ENCODE peak calls at places on chromosomes 1 and 21, in ten cellular contexts. One of them, this sample, is unnamed.

GRCh38 chr1:35574655-35575400 is 1.7 kb downstream of the TFAP2E start:
- DNase-seq in fibroblast of the aortic adventitia: no peak
- DNase-seq in cardiac muscle cell: no peak
- DNase-seq in activated CD4-positive, CD25-positive, alpha-beta regulatory T cell treated with anti-CD3 and anti-CD28 coated beads, Interleukin-2, amount 50 U/mL, for 16 hours: no peak
- DNase-seq in fibroblast of mammary gland: no peak
- DNase-seq in NCI-H2029 treated with DMSO at 0.1 percent for 48 hours: no peak
- DNase-seq in HFF-Myc: no peak
- DNase-seq in lower leg skin: peak; percentile 83
- DNase-seq in mammary epithelial cell: no peak
- DNase-seq in IMR-90: no peak
- DNase-seq in this sample: peak; percentile 92

GRCh38 chr1:247482747-247483146 is 24.8 kb upstream of the OR2B11 start:
- DNase-seq in lower leg skin: no peak
- DNase-seq in IMR-90: no peak
- DNase-seq in fibroblast of mammary gland: no peak
- DNase-seq in NCI-H2029 treated with DMSO at 0.1 percent for 48 hours: no peak
- DNase-seq in fibroblast of the aortic adventitia: no peak
- DNase-seq in activated CD4-positive, CD25-positive, alpha-beta regulatory T cell treated with anti-CD3 and anti-CD28 coated beads, Interleukin-2, amount 50 U/mL, for 16 hours: no peak
- DNase-seq in HFF-Myc: no peak
- DNase-seq in mammary epithelial cell: peak; percentile 66
- DNase-seq in cardiac muscle cell: no peak
- DNase-seq in this sample: no peak

GRCh38 chr1:176193023-176193422 is 14.1 kb downstream of the COP1 start:
- DNase-seq in IMR-90: no peak
- DNase-seq in lower leg skin: no peak
- DNase-seq in fibroblast of the aortic adventitia: no peak
- DNase-seq in cardiac muscle cell: no peak
- DNase-seq in activated CD4-positive, CD25-positive, alpha-beta regulatory T cell treated with anti-CD3 and anti-CD28 coated beads, Interleukin-2, amount 50 U/mL, for 16 hours: no peak
- DNase-seq in HFF-Myc: no peak
- DNase-seq in fibroblast of mammary gland: peak; percentile 17
- DNase-seq in mammary epithelial cell: no peak
- DNase-seq in NCI-H2029 treated with DMSO at 0.1 percent for 48 hours: no peak
- DNase-seq in this sample: no peak

GRCh38 chr1:4002061-4002521 is 102.0 kb upstream of the C1orf174 start:
- DNase-seq in fibroblast of the aortic adventitia: no peak
- DNase-seq in cardiac muscle cell: no peak
- DNase-seq in lower leg skin: no peak
- DNase-seq in HFF-Myc: no peak
- DNase-seq in IMR-90: no peak
- DNase-seq in fibroblast of mammary gland: no peak
- DNase-seq in NCI-H2029 treated with DMSO at 0.1 percent for 48 hours: no peak
- DNase-seq in activated CD4-positive, CD25-positive, alpha-beta regulatory T cell treated with anti-CD3 and anti-CD28 coated beads, Interleukin-2, amount 50 U/mL, for 16 hours: no peak
- DNase-seq in mammary epithelial cell: no peak
- DNase-seq in this sample: no peak

GRCh38 chr1:215201301-215201700 is 118.8 kb downstream of the KCNK2 start:
- DNase-seq in HFF-Myc: no peak
- DNase-seq in lower leg skin: no peak
- DNase-seq in activated CD4-positive, CD25-positive, alpha-beta regulatory T cell treated with anti-CD3 and anti-CD28 coated beads, Interleukin-2, amount 50 U/mL, for 16 hours: no peak
- DNase-seq in cardiac muscle cell: no peak
- DNase-seq in mammary epithelial cell: no peak
- DNase-seq in IMR-90: no peak
- DNase-seq in NCI-H2029 treated with DMSO at 0.1 percent for 48 hours: no peak
- DNase-seq in fibroblast of mammary gland: peak; percentile 59
- DNase-seq in fibroblast of the aortic adventitia: peak; percentile 16
- DNase-seq in this sample: no peak

GRCh38 chr21:34836103-34836932 is 167.5 kb downstream of the CLIC6 start:
- DNase-seq in HFF-Myc: peak; percentile 96
- DNase-seq in cardiac muscle cell: peak; percentile 99
- DNase-seq in fibroblast of mammary gland: peak; percentile 100
- DNase-seq in IMR-90: peak; percentile 100
- DNase-seq in fibroblast of the aortic adventitia: peak; percentile 99
- DNase-seq in activated CD4-positive, CD25-positive, alpha-beta regulatory T cell treated with anti-CD3 and anti-CD28 coated beads, Interleukin-2, amount 50 U/mL, for 16 hours: no peak
- DNase-seq in mammary epithelial cell: peak; percentile 94
- DNase-seq in lower leg skin: peak; percentile 94
- DNase-seq in NCI-H2029 treated with DMSO at 0.1 percent for 48 hours: peak; percentile 9
- DNase-seq in this sample: peak; percentile 85

GRCh38 chr1:58395355-58395754 is 151.2 kb downstream of the OMA1 start:
- DNase-seq in HFF-Myc: peak; percentile 95
- DNase-seq in fibroblast of mammary gland: peak; percentile 90
- DNase-seq in IMR-90: peak; percentile 91
- DNase-seq in fibroblast of the aortic adventitia: peak; percentile 90
- DNase-seq in cardiac muscle cell: peak; percentile 93
- DNase-seq in activated CD4-positive, CD25-positive, alpha-beta regulatory T cell treated with anti-CD3 and anti-CD28 coated beads, Interleukin-2, amount 50 U/mL, for 16 hours: no peak
- DNase-seq in mammary epithelial cell: peak; percentile 72
- DNase-seq in NCI-H2029 treated with DMSO at 0.1 percent for 48 hours: no peak
- DNase-seq in lower leg skin: no peak
- DNase-seq in this sample: peak; percentile 86

GRCh38 chr1:94668528-94668927 is 127.0 kb upstream of the F3 start:
- DNase-seq in HFF-Myc: no peak
- DNase-seq in mammary epithelial cell: no peak
- DNase-seq in fibroblast of mammary gland: no peak
- DNase-seq in lower leg skin: no peak
- DNase-seq in cardiac muscle cell: no peak
- DNase-seq in IMR-90: no peak
- DNase-seq in activated CD4-positive, CD25-positive, alpha-beta regulatory T cell treated with anti-CD3 and anti-CD28 coated beads, Interleukin-2, amount 50 U/mL, for 16 hours: no peak
- DNase-seq in fibroblast of the aortic adventitia: no peak
- DNase-seq in NCI-H2029 treated with DMSO at 0.1 percent for 48 hours: no peak
- DNase-seq in this sample: no peak

GRCh38 chr1:229454056-229454455 is 20.2 kb upstream of the ACTA1 start:
- DNase-seq in fibroblast of mammary gland: no peak
- DNase-seq in HFF-Myc: no peak
- DNase-seq in cardiac muscle cell: no peak
- DNase-seq in fibroblast of the aortic adventitia: no peak
- DNase-seq in activated CD4-positive, CD25-positive, alpha-beta regulatory T cell treated with anti-CD3 and anti-CD28 coated beads, Interleukin-2, amount 50 U/mL, for 16 hours: no peak
- DNase-seq in mammary epithelial cell: no peak
- DNase-seq in IMR-90: no peak
- DNase-seq in NCI-H2029 treated with DMSO at 0.1 percent for 48 hours: no peak
- DNase-seq in lower leg skin: no peak
- DNase-seq in this sample: peak; percentile 81

GRCh38 chr21:38956791-38957571 is 151.3 kb downstream of the ETS2 start:
- DNase-seq in IMR-90: peak; percentile 40
- DNase-seq in fibroblast of mammary gland: no peak
- DNase-seq in NCI-H2029 treated with DMSO at 0.1 percent for 48 hours: peak; percentile 98
- DNase-seq in lower leg skin: no peak
- DNase-seq in mammary epithelial cell: no peak
- DNase-seq in fibroblast of the aortic adventitia: no peak
- DNase-seq in activated CD4-positive, CD25-positive, alpha-beta regulatory T cell treated with anti-CD3 and anti-CD28 coated beads, Interleukin-2, amount 50 U/mL, for 16 hours: no peak
- DNase-seq in HFF-Myc: no peak
- DNase-seq in cardiac muscle cell: no peak
- DNase-seq in this sample: no peak

GRCh38 chr1:41277371-41277994 is 35.4 kb upstream of the SCMH1 start:
- DNase-seq in cardiac muscle cell: no peak
- DNase-seq in lower leg skin: no peak
- DNase-seq in IMR-90: no peak
- DNase-seq in fibroblast of the aortic adventitia: no peak
- DNase-seq in activated CD4-positive, CD25-positive, alpha-beta regulatory T cell treated with anti-CD3 and anti-CD28 coated beads, Interleukin-2, amount 50 U/mL, for 16 hours: no peak
- DNase-seq in NCI-H2029 treated with DMSO at 0.1 percent for 48 hours: no peak
- DNase-seq in HFF-Myc: no peak
- DNase-seq in fibroblast of mammary gland: no peak
- DNase-seq in mammary epithelial cell: no peak
- DNase-seq in this sample: peak; percentile 48

GRCh38 chr1:245091818-245092637 is 62.8 kb upstream of the KIF26B start:
- DNase-seq in mammary epithelial cell: peak; percentile 92
- DNase-seq in lower leg skin: peak; percentile 85
- DNase-seq in HFF-Myc: peak; percentile 92
- DNase-seq in NCI-H2029 treated with DMSO at 0.1 percent for 48 hours: peak; percentile 22
- DNase-seq in fibroblast of the aortic adventitia: peak; percentile 94
- DNase-seq in activated CD4-positive, CD25-positive, alpha-beta regulatory T cell treated with anti-CD3 and anti-CD28 coated beads, Interleukin-2, amount 50 U/mL, for 16 hours: no peak
- DNase-seq in IMR-90: peak; percentile 99
- DNase-seq in fibroblast of mammary gland: peak; percentile 98
- DNase-seq in cardiac muscle cell: peak; percentile 94
- DNase-seq in this sample: peak; percentile 97

GRCh38 chr1:114428083-114428754 is 82.8 kb downstream of the TRIM33 start:
- DNase-seq in mammary epithelial cell: no peak
- DNase-seq in cardiac muscle cell: peak; percentile 44
- DNase-seq in HFF-Myc: no peak
- DNase-seq in NCI-H2029 treated with DMSO at 0.1 percent for 48 hours: no peak
- DNase-seq in fibroblast of mammary gland: peak; percentile 31
- DNase-seq in IMR-90: peak; percentile 37
- DNase-seq in lower leg skin: no peak
- DNase-seq in fibroblast of the aortic adventitia: peak; percentile 57
- DNase-seq in activated CD4-positive, CD25-positive, alpha-beta regulatory T cell treated with anti-CD3 and anti-CD28 coated beads, Interleukin-2, amount 50 U/mL, for 16 hours: no peak
- DNase-seq in this sample: no peak

GRCh38 chr21:35340273-35340672 is 291.2 kb upstream of the RUNX1 start:
- DNase-seq in activated CD4-positive, CD25-positive, alpha-beta regulatory T cell treated with anti-CD3 and anti-CD28 coated beads, Interleukin-2, amount 50 U/mL, for 16 hours: no peak
- DNase-seq in fibroblast of the aortic adventitia: no peak
- DNase-seq in cardiac muscle cell: no peak
- DNase-seq in NCI-H2029 treated with DMSO at 0.1 percent for 48 hours: no peak
- DNase-seq in HFF-Myc: no peak
- DNase-seq in fibroblast of mammary gland: no peak
- DNase-seq in lower leg skin: no peak
- DNase-seq in IMR-90: no peak
- DNase-seq in mammary epithelial cell: no peak
- DNase-seq in this sample: no peak

GRCh38 chr1:76921590-76921989 is 54.3 kb downstream of the ST6GALNAC5 start:
- DNase-seq in fibroblast of the aortic adventitia: no peak
- DNase-seq in lower leg skin: no peak
- DNase-seq in fibroblast of mammary gland: no peak
- DNase-seq in cardiac muscle cell: no peak
- DNase-seq in activated CD4-positive, CD25-positive, alpha-beta regulatory T cell treated with anti-CD3 and anti-CD28 coated beads, Interleukin-2, amount 50 U/mL, for 16 hours: no peak
- DNase-seq in IMR-90: no peak
- DNase-seq in NCI-H2029 treated with DMSO at 0.1 percent for 48 hours: no peak
- DNase-seq in mammary epithelial cell: no peak
- DNase-seq in HFF-Myc: no peak
- DNase-seq in this sample: no peak

GRCh38 chr1:223759273-223759672 is 46.9 kb downstream of the CAPN2 start:
- DNase-seq in fibroblast of the aortic adventitia: no peak
- DNase-seq in cardiac muscle cell: no peak
- DNase-seq in fibroblast of mammary gland: no peak
- DNase-seq in IMR-90: no peak
- DNase-seq in activated CD4-positive, CD25-positive, alpha-beta regulatory T cell treated with anti-CD3 and anti-CD28 coated beads, Interleukin-2, amount 50 U/mL, for 16 hours: no peak
- DNase-seq in NCI-H2029 treated with DMSO at 0.1 percent for 48 hours: no peak
- DNase-seq in HFF-Myc: no peak
- DNase-seq in mammary epithelial cell: no peak
- DNase-seq in lower leg skin: no peak
- DNase-seq in this sample: no peak

GRCh38 chr1:14441302-14441741 is 157.2 kb upstream of the KAZN start:
- DNase-seq in mammary epithelial cell: peak; percentile 17
- DNase-seq in NCI-H2029 treated with DMSO at 0.1 percent for 48 hours: no peak
- DNase-seq in fibroblast of the aortic adventitia: peak; percentile 68
- DNase-seq in cardiac muscle cell: peak; percentile 9
- DNase-seq in activated CD4-positive, CD25-positive, alpha-beta regulatory T cell treated with anti-CD3 and anti-CD28 coated beads, Interleukin-2, amount 50 U/mL, for 16 hours: no peak
- DNase-seq in lower leg skin: no peak
- DNase-seq in fibroblast of mammary gland: peak; percentile 98
- DNase-seq in IMR-90: peak; percentile 83
- DNase-seq in HFF-Myc: peak; percentile 37
- DNase-seq in this sample: no peak

GRCh38 chr1:27727126-27727525 is 1.4 kb downstream of the FAM76A start:
- DNase-seq in mammary epithelial cell: no peak
- DNase-seq in fibroblast of mammary gland: peak; percentile 56
- DNase-seq in lower leg skin: no peak
- DNase-seq in IMR-90: peak; percentile 66
- DNase-seq in NCI-H2029 treated with DMSO at 0.1 percent for 48 hours: no peak
- DNase-seq in fibroblast of the aortic adventitia: peak; percentile 58
- DNase-seq in HFF-Myc: no peak
- DNase-seq in cardiac muscle cell: peak; percentile 26
- DNase-seq in activated CD4-positive, CD25-positive, alpha-beta regulatory T cell treated with anti-CD3 and anti-CD28 coated beads, Interleukin-2, amount 50 U/mL, for 16 hours: no peak
- DNase-seq in this sample: no peak

GRCh38 chr1:25505706-25506385 is 37.6 kb upstream of the LDLRAP1 start:
- DNase-seq in IMR-90: no peak
- DNase-seq in mammary epithelial cell: no peak
- DNase-seq in HFF-Myc: no peak
- DNase-seq in NCI-H2029 treated with DMSO at 0.1 percent for 48 hours: no peak
- DNase-seq in lower leg skin: peak; percentile 74
- DNase-seq in activated CD4-positive, CD25-positive, alpha-beta regulatory T cell treated with anti-CD3 and anti-CD28 coated beads, Interleukin-2, amount 50 U/mL, for 16 hours: no peak
- DNase-seq in cardiac muscle cell: no peak
- DNase-seq in fibroblast of the aortic adventitia: no peak
- DNase-seq in fibroblast of mammary gland: no peak
- DNase-seq in this sample: no peak

GRCh38 chr1:118842462-118843201 is 145.5 kb downstream of the TBX15 start:
- DNase-seq in cardiac muscle cell: no peak
- DNase-seq in fibroblast of mammary gland: peak; percentile 21
- DNase-seq in IMR-90: no peak
- DNase-seq in NCI-H2029 treated with DMSO at 0.1 percent for 48 hours: peak; percentile 82
- DNase-seq in HFF-Myc: no peak
- DNase-seq in fibroblast of the aortic adventitia: no peak
- DNase-seq in mammary epithelial cell: no peak
- DNase-seq in lower leg skin: no peak
- DNase-seq in activated CD4-positive, CD25-positive, alpha-beta regulatory T cell treated with anti-CD3 and anti-CD28 coated beads, Interleukin-2, amount 50 U/mL, for 16 hours: no peak
- DNase-seq in this sample: no peak

GRCh38 chr21:34558960-34559631 is 47.1 kb upstream of the KCNE1 start:
- DNase-seq in activated CD4-positive, CD25-positive, alpha-beta regulatory T cell treated with anti-CD3 and anti-CD28 coated beads, Interleukin-2, amount 50 U/mL, for 16 hours: no peak
- DNase-seq in mammary epithelial cell: peak; percentile 55
- DNase-seq in fibroblast of mammary gland: peak; percentile 31
- DNase-seq in NCI-H2029 treated with DMSO at 0.1 percent for 48 hours: no peak
- DNase-seq in lower leg skin: no peak
- DNase-seq in IMR-90: peak; percentile 38
- DNase-seq in HFF-Myc: no peak
- DNase-seq in cardiac muscle cell: no peak
- DNase-seq in fibroblast of the aortic adventitia: no peak
- DNase-seq in this sample: peak; percentile 63

GRCh38 chr1:98388431-98388830 is 273.1 kb upstream of the SNX7 start:
- DNase-seq in mammary epithelial cell: peak; percentile 88
- DNase-seq in cardiac muscle cell: peak; percentile 87
- DNase-seq in HFF-Myc: peak; percentile 77
- DNase-seq in IMR-90: peak; percentile 83
- DNase-seq in activated CD4-positive, CD25-positive, alpha-beta regulatory T cell treated with anti-CD3 and anti-CD28 coated beads, Interleukin-2, amount 50 U/mL, for 16 hours: no peak
- DNase-seq in fibroblast of the aortic adventitia: peak; percentile 80
- DNase-seq in lower leg skin: no peak
- DNase-seq in fibroblast of mammary gland: peak; percentile 80
- DNase-seq in NCI-H2029 treated with DMSO at 0.1 percent for 48 hours: no peak
- DNase-seq in this sample: no peak

GRCh38 chr1:248686815-248687214 is 15.8 kb downstream of the OR14I1 start:
- DNase-seq in IMR-90: no peak
- DNase-seq in activated CD4-positive, CD25-positive, alpha-beta regulatory T cell treated with anti-CD3 and anti-CD28 coated beads, Interleukin-2, amount 50 U/mL, for 16 hours: no peak
- DNase-seq in HFF-Myc: no peak
- DNase-seq in mammary epithelial cell: no peak
- DNase-seq in NCI-H2029 treated with DMSO at 0.1 percent for 48 hours: no peak
- DNase-seq in fibroblast of mammary gland: no peak
- DNase-seq in fibroblast of the aortic adventitia: no peak
- DNase-seq in cardiac muscle cell: no peak
- DNase-seq in lower leg skin: no peak
- DNase-seq in this sample: no peak

GRCh38 chr1:103256490-103256889 is 148.2 kb upstream of the COL11A1 start:
- DNase-seq in IMR-90: peak; percentile 73
- DNase-seq in activated CD4-positive, CD25-positive, alpha-beta regulatory T cell treated with anti-CD3 and anti-CD28 coated beads, Interleukin-2, amount 50 U/mL, for 16 hours: no peak
- DNase-seq in cardiac muscle cell: no peak
- DNase-seq in fibroblast of mammary gland: peak; percentile 64
- DNase-seq in mammary epithelial cell: no peak
- DNase-seq in HFF-Myc: no peak
- DNase-seq in NCI-H2029 treated with DMSO at 0.1 percent for 48 hours: no peak
- DNase-seq in fibroblast of the aortic adventitia: peak; percentile 25
- DNase-seq in lower leg skin: no peak
- DNase-seq in this sample: no peak

GRCh38 chr1:3904843-3905185 is 4.7 kb upstream of the C1orf174 start:
- DNase-seq in HFF-Myc: no peak
- DNase-seq in fibroblast of mammary gland: no peak
- DNase-seq in cardiac muscle cell: no peak
- DNase-seq in IMR-90: no peak
- DNase-seq in fibroblast of the aortic adventitia: no peak
- DNase-seq in NCI-H2029 treated with DMSO at 0.1 percent for 48 hours: no peak
- DNase-seq in lower leg skin: no peak
- DNase-seq in mammary epithelial cell: no peak
- DNase-seq in activated CD4-positive, CD25-positive, alpha-beta regulatory T cell treated with anti-CD3 and anti-CD28 coated beads, Interleukin-2, amount 50 U/mL, for 16 hours: no peak
- DNase-seq in this sample: no peak

GRCh38 chr1:152473887-152474537 is 36.6 kb upstream of the LCE5A start:
- DNase-seq in activated CD4-positive, CD25-positive, alpha-beta regulatory T cell treated with anti-CD3 and anti-CD28 coated beads, Interleukin-2, amount 50 U/mL, for 16 hours: no peak
- DNase-seq in mammary epithelial cell: peak; percentile 71
- DNase-seq in fibroblast of the aortic adventitia: peak; percentile 12
- DNase-seq in lower leg skin: no peak
- DNase-seq in fibroblast of mammary gland: peak; percentile 11
- DNase-seq in cardiac muscle cell: no peak
- DNase-seq in NCI-H2029 treated with DMSO at 0.1 percent for 48 hours: no peak
- DNase-seq in HFF-Myc: no peak
- DNase-seq in IMR-90: no peak
- DNase-seq in this sample: no peak